ENCODE peak calls at places on chromosome 22, in ten cellular contexts. One of them, this sample, is unnamed.
A peak's percentile ranks its signal among the peaks of the same experiment; 100 is the strongest.

GRCh38 chr22:41286639-41287091 is 678 bp upstream of the RANGAP1 start:
- DNase-seq in IMR-90: peak; percentile 38
- DNase-seq in K562: peak; percentile 23
- DNase-seq in right lobe of liver: peak; percentile 33
- DNase-seq in tibial nerve: peak; percentile 16
- DNase-seq in GM12878: peak; percentile 39
- DNase-seq in HCT116: no peak
- DNase-seq in A549: no peak
- DNase-seq in breast epithelium: no peak
- DNase-seq in stomach: no peak
- DNase-seq in this sample: no peak

GRCh38 chr22:39519681-39520053 is 695 bp upstream of the ATF4 start:
- DNase-seq in tibial nerve: peak; percentile 49
- DNase-seq in K562: peak; percentile 60
- DNase-seq in A549: peak; percentile 49
- DNase-seq in IMR-90: no peak
- DNase-seq in stomach: peak; percentile 62
- DNase-seq in HCT116: no peak
- DNase-seq in right lobe of liver: peak; percentile 77
- DNase-seq in breast epithelium: no peak
- DNase-seq in GM12878: no peak
- DNase-seq in this sample: peak; percentile 66

GRCh38 chr22:36562261-36562835 is 33.4 kb upstream of the EIF3D start:
- DNase-seq in breast epithelium: no peak
- DNase-seq in GM12878: no peak
- DNase-seq in stomach: peak; percentile 38
- DNase-seq in right lobe of liver: no peak
- DNase-seq in A549: peak; percentile 46
- DNase-seq in tibial nerve: no peak
- DNase-seq in IMR-90: peak; percentile 43
- DNase-seq in K562: peak; percentile 27
- DNase-seq in HCT116: no peak
- DNase-seq in this sample: no peak

GRCh38 chr22:38267086-38267485 is 5.7 kb downstream of the TMEM184B start:
- DNase-seq in tibial nerve: no peak
- DNase-seq in GM12878: no peak
- DNase-seq in breast epithelium: no peak
- DNase-seq in stomach: no peak
- DNase-seq in right lobe of liver: no peak
- DNase-seq in A549: no peak
- DNase-seq in HCT116: no peak
- DNase-seq in K562: peak; percentile 60
- DNase-seq in IMR-90: peak; percentile 31
- DNase-seq in this sample: no peak

GRCh38 chr22:44025171-44026065 is 1.3 kb downstream of the PARVB start:
- DNase-seq in A549: no peak
- DNase-seq in GM12878: peak; percentile 96
- DNase-seq in breast epithelium: peak; percentile 19
- DNase-seq in IMR-90: no peak
- DNase-seq in right lobe of liver: peak; percentile 55
- DNase-seq in HCT116: no peak
- DNase-seq in K562: peak; percentile 50
- DNase-seq in tibial nerve: peak; percentile 40
- DNase-seq in stomach: peak; percentile 45
- DNase-seq in this sample: peak; percentile 44

GRCh38 chr22:25663654-25664053 is 78.3 kb upstream of the MYO18B start:
- DNase-seq in GM12878: no peak
- DNase-seq in breast epithelium: no peak
- DNase-seq in right lobe of liver: no peak
- DNase-seq in IMR-90: no peak
- DNase-seq in A549: no peak
- DNase-seq in tibial nerve: no peak
- DNase-seq in HCT116: no peak
- DNase-seq in stomach: no peak
- DNase-seq in K562: no peak
- DNase-seq in this sample: no peak

GRCh38 chr22:20203142-20204099 is 52.6 kb upstream of the CCDC188 start:
- DNase-seq in K562: no peak
- DNase-seq in IMR-90: peak; percentile 1
- DNase-seq in A549: no peak
- DNase-seq in breast epithelium: no peak
- DNase-seq in stomach: peak; percentile 37
- DNase-seq in tibial nerve: no peak
- DNase-seq in right lobe of liver: peak; percentile 82
- DNase-seq in HCT116: no peak
- DNase-seq in GM12878: no peak
- DNase-seq in this sample: no peak

GRCh38 chr22:39839917-39840510 is 53.5 kb downstream of the ENTHD1 start:
- DNase-seq in right lobe of liver: no peak
- DNase-seq in A549: no peak
- DNase-seq in K562: peak; percentile 64
- DNase-seq in tibial nerve: no peak
- DNase-seq in breast epithelium: no peak
- DNase-seq in HCT116: no peak
- DNase-seq in stomach: no peak
- DNase-seq in GM12878: peak; percentile 40
- DNase-seq in IMR-90: no peak
- DNase-seq in this sample: no peak

GRCh38 chr22:21984793-21985192 is 2.2 kb upstream of the TOP3B start:
- DNase-seq in breast epithelium: no peak
- DNase-seq in K562: peak; percentile 92
- DNase-seq in GM12878: no peak
- DNase-seq in HCT116: peak; percentile 19
- DNase-seq in tibial nerve: no peak
- DNase-seq in right lobe of liver: no peak
- DNase-seq in IMR-90: peak; percentile 40
- DNase-seq in A549: no peak
- DNase-seq in stomach: no peak
- DNase-seq in this sample: no peak

GRCh38 chr22:21981874-21982273 is 713 bp downstream of the TOP3B start:
- DNase-seq in right lobe of liver: no peak
- DNase-seq in stomach: no peak
- DNase-seq in K562: no peak
- DNase-seq in breast epithelium: no peak
- DNase-seq in IMR-90: no peak
- DNase-seq in GM12878: no peak
- DNase-seq in tibial nerve: no peak
- DNase-seq in A549: no peak
- DNase-seq in HCT116: no peak
- DNase-seq in this sample: no peak

GRCh38 chr22:21980547-21980946 is 2.0 kb downstream of the TOP3B start:
- DNase-seq in tibial nerve: no peak
- DNase-seq in breast epithelium: no peak
- DNase-seq in GM12878: no peak
- DNase-seq in K562: no peak
- DNase-seq in HCT116: no peak
- DNase-seq in right lobe of liver: no peak
- DNase-seq in stomach: no peak
- DNase-seq in IMR-90: no peak
- DNase-seq in A549: no peak
- DNase-seq in this sample: no peak

GRCh38 chr22:21985214-21985613 is 2.6 kb upstream of the TOP3B start:
- DNase-seq in GM12878: no peak
- DNase-seq in K562: no peak
- DNase-seq in A549: no peak
- DNase-seq in tibial nerve: no peak
- DNase-seq in IMR-90: no peak
- DNase-seq in breast epithelium: no peak
- DNase-seq in right lobe of liver: no peak
- DNase-seq in HCT116: no peak
- DNase-seq in stomach: no peak
- DNase-seq in this sample: no peak

DNA sequence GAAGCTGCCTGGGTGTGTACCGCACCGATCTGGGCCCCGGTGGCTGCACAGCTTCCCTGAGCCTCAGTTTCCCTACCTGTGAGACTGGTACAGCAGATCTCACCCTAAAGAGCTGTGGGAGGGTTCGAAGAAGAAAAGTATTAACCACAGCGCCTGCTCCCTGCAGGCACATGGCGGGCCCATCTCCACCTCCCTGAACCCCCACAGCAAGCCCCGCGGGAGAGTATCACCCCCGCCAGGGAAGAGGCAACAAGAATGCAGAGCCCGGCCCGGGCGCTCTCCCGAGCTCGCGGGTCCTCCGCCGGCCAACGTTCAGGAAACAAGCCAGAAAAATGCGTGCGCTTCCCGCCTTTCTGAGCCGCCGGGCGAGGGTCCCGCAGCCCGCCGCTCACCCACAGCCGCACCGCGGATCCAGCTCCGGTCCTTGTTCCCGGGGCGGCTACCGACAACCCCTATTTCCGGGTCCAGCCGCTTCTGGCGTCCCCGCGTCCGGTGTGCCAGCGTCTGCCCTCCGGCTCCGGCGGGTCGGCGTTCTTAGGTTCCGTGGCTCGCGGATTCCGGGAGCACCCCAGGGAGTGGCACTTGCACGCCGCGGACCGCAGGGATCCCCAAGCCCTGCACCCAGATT is at the start of gene TOP3B:
- DNase-seq in A549: peak; percentile 46
- DNase-seq in IMR-90: peak; percentile 69
- DNase-seq in GM12878: peak; percentile 17
- DNase-seq in HCT116: peak; percentile 43
- DNase-seq in breast epithelium: peak; percentile 60
- DNase-seq in tibial nerve: peak; percentile 64
- DNase-seq in K562: peak; percentile 99
- DNase-seq in right lobe of liver: peak; percentile 85
- DNase-seq in stomach: peak; percentile 88
- DNase-seq in this sample: peak; percentile 75
- TF ChIP-seq POLR2A in A549: peak; percentile 82
- TF ChIP-seq POLR2A in IMR-90: peak; percentile 64
- TF ChIP-seq POLR2A in GM12878: peak; percentile 92
- TF ChIP-seq POLR2A in HCT116: peak; percentile 75
- TF ChIP-seq POLR2A in breast epithelium: no peak
- TF ChIP-seq POLR2A in tibial nerve: no peak
- TF ChIP-seq POLR2A in K562: no peak
- TF ChIP-seq POLR2A in right lobe of liver: no peak
- TF ChIP-seq POLR2A in stomach: no peak
- TF ChIP-seq POLR2A in this sample: peak; percentile 36

GRCh38 chr22:42905217-42905616 is 48.1 kb upstream of the ARFGAP3 start:
- DNase-seq in breast epithelium: peak; percentile 35
- DNase-seq in GM12878: no peak
- DNase-seq in K562: no peak
- DNase-seq in right lobe of liver: peak; percentile 62
- DNase-seq in stomach: peak; percentile 51
- DNase-seq in HCT116: no peak
- DNase-seq in tibial nerve: no peak
- DNase-seq in A549: no peak
- DNase-seq in IMR-90: no peak
- DNase-seq in this sample: no peak

GRCh38 chr22:42908082-42908746 is 51.1 kb upstream of the ARFGAP3 start:
- DNase-seq in tibial nerve: no peak
- DNase-seq in stomach: no peak
- DNase-seq in right lobe of liver: no peak
- DNase-seq in IMR-90: no peak
- DNase-seq in HCT116: no peak
- DNase-seq in breast epithelium: no peak
- DNase-seq in GM12878: no peak
- DNase-seq in K562: no peak
- DNase-seq in A549: no peak
- DNase-seq in this sample: no peak

GRCh38 chr22:42905702-42906183 is 48.7 kb upstream of the ARFGAP3 start:
- DNase-seq in stomach: peak; percentile 87
- DNase-seq in tibial nerve: no peak
- DNase-seq in right lobe of liver: peak; percentile 94
- DNase-seq in breast epithelium: peak; percentile 78
- DNase-seq in IMR-90: no peak
- DNase-seq in A549: no peak
- DNase-seq in GM12878: no peak
- DNase-seq in K562: no peak
- DNase-seq in HCT116: no peak
- DNase-seq in this sample: peak; percentile 28

GRCh38 chr22:42907404-42908081 is 50.5 kb upstream of the ARFGAP3 start:
- DNase-seq in tibial nerve: no peak
- DNase-seq in A549: no peak
- DNase-seq in right lobe of liver: no peak
- DNase-seq in IMR-90: no peak
- DNase-seq in K562: no peak
- DNase-seq in breast epithelium: peak; percentile 41
- DNase-seq in GM12878: no peak
- DNase-seq in stomach: no peak
- DNase-seq in HCT116: no peak
- DNase-seq in this sample: no peak

DNA sequence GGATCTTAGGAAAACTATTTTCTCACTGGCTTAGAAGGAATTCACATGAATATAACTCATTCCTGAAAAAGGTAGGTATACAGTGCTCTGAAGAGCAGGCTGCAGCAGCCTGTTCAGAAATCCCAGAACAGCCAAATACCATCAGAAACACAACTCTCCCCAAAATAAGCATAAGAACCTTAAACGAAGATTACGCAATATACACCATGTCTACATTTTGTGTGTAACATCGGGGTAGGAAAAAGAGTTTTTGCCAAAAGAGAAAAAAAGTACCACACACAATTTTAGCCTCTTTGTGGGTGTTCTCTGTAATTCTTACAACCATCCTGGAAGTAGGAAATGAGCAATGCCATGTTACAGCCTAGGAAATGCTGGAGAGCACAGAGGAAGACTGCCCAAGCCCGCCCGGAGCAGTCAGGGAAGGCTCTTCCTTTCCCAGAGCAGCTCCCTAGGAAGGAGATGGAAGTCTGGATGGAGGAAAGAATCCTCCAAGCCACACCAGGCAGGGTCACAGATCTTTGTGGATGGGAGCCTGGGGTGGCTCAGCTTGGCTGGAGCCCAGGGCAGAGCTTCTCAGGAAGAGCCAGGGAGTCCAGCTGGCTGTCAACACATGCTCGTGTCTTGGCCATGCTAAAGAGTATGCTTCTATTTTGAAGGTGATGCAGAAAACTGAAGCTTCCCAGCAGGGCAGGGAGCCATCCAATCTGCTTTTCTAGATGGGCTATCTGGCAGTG is 49.7 kb upstream of the ARFGAP3 start:
- DNase-seq in IMR-90: peak; percentile 16
- DNase-seq in breast epithelium: no peak
- DNase-seq in A549: no peak
- DNase-seq in stomach: no peak
- DNase-seq in HCT116: no peak
- DNase-seq in GM12878: no peak
- DNase-seq in K562: no peak
- DNase-seq in right lobe of liver: no peak
- DNase-seq in tibial nerve: peak; percentile 61
- DNase-seq in this sample: peak; percentile 68
- H3K27ac ChIP-seq in IMR-90: peak overlapping the region; percentile 5
- H3K27ac ChIP-seq in breast epithelium: peak overlapping the region; percentile 58
- H3K27ac ChIP-seq in A549: no peak overlapping the region
- H3K27ac ChIP-seq in stomach: peak overlapping the region; percentile 53
- H3K27ac ChIP-seq in HCT116: no peak overlapping the region
- H3K27ac ChIP-seq in GM12878: no peak overlapping the region
- H3K27ac ChIP-seq in K562: no peak overlapping the region
- H3K27ac ChIP-seq in right lobe of liver: no peak overlapping the region
- H3K27ac ChIP-seq in tibial nerve: peak overlapping the region; percentile 59
- H3K27ac ChIP-seq in this sample: peak overlapping the region; percentile 47

GRCh38 chr22:29801153-29801552 is 34.0 kb downstream of the UQCR10 start:
- DNase-seq in breast epithelium: no peak
- DNase-seq in right lobe of liver: no peak
- DNase-seq in GM12878: no peak
- DNase-seq in IMR-90: no peak
- DNase-seq in A549: no peak
- DNase-seq in HCT116: no peak
- DNase-seq in K562: no peak
- DNase-seq in tibial nerve: no peak
- DNase-seq in stomach: peak; percentile 58
- DNase-seq in this sample: no peak
- TF ChIP-seq CTCF in breast epithelium: no peak
- TF ChIP-seq CTCF in right lobe of liver: no peak
- TF ChIP-seq CTCF in GM12878: no peak
- TF ChIP-seq CTCF in IMR-90: no peak
- TF ChIP-seq CTCF in A549: no peak
- TF ChIP-seq CTCF in HCT116: no peak
- TF ChIP-seq CTCF in K562: no peak
- TF ChIP-seq CTCF in tibial nerve: no peak
- TF ChIP-seq CTCF in stomach: no peak
- TF ChIP-seq CTCF in this sample: no peak

GRCh38 chr22:50530280-50530856 is 556 bp upstream of the TYMP start:
- DNase-seq in stomach: peak; percentile 91
- DNase-seq in HCT116: peak; percentile 73
- DNase-seq in IMR-90: peak; percentile 44
- DNase-seq in A549: peak; percentile 54
- DNase-seq in breast epithelium: peak; percentile 77
- DNase-seq in tibial nerve: peak; percentile 72
- DNase-seq in right lobe of liver: peak; percentile 93
- DNase-seq in K562: no peak
- DNase-seq in GM12878: no peak
- DNase-seq in this sample: peak; percentile 74
- TF ChIP-seq POLR2A in stomach: no peak
- TF ChIP-seq POLR2A in HCT116: peak; percentile 25
- TF ChIP-seq POLR2A in IMR-90: no peak
- TF ChIP-seq POLR2A in A549: peak; percentile 42
- TF ChIP-seq POLR2A in breast epithelium: peak; percentile 60
- TF ChIP-seq POLR2A in tibial nerve: peak; percentile 5
- TF ChIP-seq POLR2A in right lobe of liver: peak; percentile 83
- TF ChIP-seq POLR2A in K562: no peak
- TF ChIP-seq POLR2A in GM12878: no peak
- TF ChIP-seq POLR2A in this sample: peak; percentile 27

This sample was measured in uterus.